ENCODE peak calls at places on chromosomes 3 and 15, in five cellular contexts. One of them, this sample, is unnamed.

GRCh38 chr3:48446043-48446424 is 503 bp upstream of the ATRIP start:
- DNase-seq in GM12892: no peak
- DNase-seq in K562: no peak
- DNase-seq in H1: no peak
- DNase-seq in HepG2: no peak
- DNase-seq in this sample: no peak

GRCh38 chr3:123313889-123314288 is 112.1 kb downstream of the SEC22A start:
- DNase-seq in H1: no peak
- DNase-seq in K562: no peak
- DNase-seq in GM12892: no peak
- DNase-seq in HepG2: no peak
- DNase-seq in this sample: no peak

GRCh38 chr3:133384331-133385027 is 15.4 kb upstream of the BFSP2 start:
- DNase-seq in GM12892: peak
- DNase-seq in HepG2: peak
- DNase-seq in K562: peak
- DNase-seq in H1: peak
- DNase-seq in this sample: peak

GRCh38 chr15:89813381-89814111 is 1.1 kb downstream of the ANPEP start:
- DNase-seq in GM12892: no peak
- DNase-seq in K562: no peak
- DNase-seq in HepG2: no peak
- DNase-seq in H1: no peak
- DNase-seq in this sample: no peak

GRCh38 chr3:178960191-178960590 is 111.4 kb downstream of the ZMAT3 start:
- DNase-seq in GM12892: no peak
- DNase-seq in K562: no peak
- DNase-seq in HepG2: no peak
- DNase-seq in H1: no peak
- DNase-seq in this sample: no peak

GRCh38 chr15:31457631-31458526 is 131.2 kb downstream of the KLF13 start:
- DNase-seq in K562: no peak
- DNase-seq in H1: no peak
- DNase-seq in GM12892: no peak
- DNase-seq in HepG2: no peak
- DNase-seq in this sample: no peak

GRCh38 chr3:5238545-5238944 is 51.0 kb downstream of the EDEM1 start:
- DNase-seq in H1: no peak
- DNase-seq in K562: no peak
- DNase-seq in GM12892: no peak
- DNase-seq in HepG2: no peak
- DNase-seq in this sample: no peak

GRCh38 chr3:144369151-144369879 is 397.7 kb downstream of the DIPK2A start:
- DNase-seq in HepG2: no peak
- DNase-seq in GM12892: no peak
- DNase-seq in K562: no peak
- DNase-seq in H1: no peak
- DNase-seq in this sample: no peak

GRCh38 chr3:63979093-63979492 is 44.2 kb downstream of the PSMD6 start:
- DNase-seq in K562: no peak
- DNase-seq in GM12892: no peak
- DNase-seq in HepG2: no peak
- DNase-seq in H1: no peak
- DNase-seq in this sample: no peak

GRCh38 chr15:99154271-99154670 is 49.4 kb downstream of the SYNM start:
- DNase-seq in H1: no peak
- DNase-seq in GM12892: no peak
- DNase-seq in HepG2: no peak
- DNase-seq in K562: no peak
- DNase-seq in this sample: no peak
- TF ChIP-seq TAF1 in H1: no peak
- TF ChIP-seq TAF1 in GM12892: no peak
- TF ChIP-seq TAF1 in HepG2: no peak
- TF ChIP-seq TAF1 in K562: no peak
- TF ChIP-seq TAF1 in this sample: no peak

DNA sequence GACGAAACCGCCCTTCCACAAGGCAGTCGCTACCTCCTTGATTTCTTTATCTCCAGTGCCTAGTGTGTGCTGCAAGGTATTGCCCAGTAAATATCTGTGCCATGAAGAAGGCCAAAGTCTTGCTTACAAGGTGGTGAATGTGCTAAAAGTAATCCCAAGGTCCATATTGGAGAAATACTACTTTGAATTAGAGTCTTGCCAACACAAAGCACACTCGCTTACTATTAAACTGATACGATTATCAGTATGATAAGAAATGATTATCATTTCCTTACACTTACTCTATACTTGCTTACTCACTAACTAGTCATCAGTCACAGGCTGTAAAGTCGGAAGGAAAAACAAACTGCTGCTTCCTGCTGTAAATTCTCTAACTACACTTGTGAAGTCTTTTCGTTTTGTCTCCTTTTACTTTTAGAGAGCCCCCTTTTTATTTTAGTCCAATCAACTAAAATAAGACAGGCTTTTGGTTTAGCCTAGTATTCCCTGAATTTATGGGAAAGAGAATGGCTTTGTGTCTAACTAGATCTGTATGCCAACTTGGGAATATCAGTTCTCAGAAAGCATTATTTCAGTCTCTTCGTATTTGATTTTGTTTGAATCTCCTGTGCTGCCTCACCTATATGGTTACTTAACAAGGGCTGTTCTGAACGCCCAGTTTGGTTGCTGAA is 107.1 kb upstream of the TSC22D2 start:
- DNase-seq in GM12892: no peak
- DNase-seq in H1: no peak
- DNase-seq in HepG2: no peak
- DNase-seq in K562: no peak
- DNase-seq in this sample: no peak
- TF ChIP-seq POLR2A in GM12892: no peak
- TF ChIP-seq POLR2A in H1: no peak
- TF ChIP-seq POLR2A in HepG2: no peak
- TF ChIP-seq POLR2A in K562: no peak
- TF ChIP-seq POLR2A in this sample: no peak

DNA sequence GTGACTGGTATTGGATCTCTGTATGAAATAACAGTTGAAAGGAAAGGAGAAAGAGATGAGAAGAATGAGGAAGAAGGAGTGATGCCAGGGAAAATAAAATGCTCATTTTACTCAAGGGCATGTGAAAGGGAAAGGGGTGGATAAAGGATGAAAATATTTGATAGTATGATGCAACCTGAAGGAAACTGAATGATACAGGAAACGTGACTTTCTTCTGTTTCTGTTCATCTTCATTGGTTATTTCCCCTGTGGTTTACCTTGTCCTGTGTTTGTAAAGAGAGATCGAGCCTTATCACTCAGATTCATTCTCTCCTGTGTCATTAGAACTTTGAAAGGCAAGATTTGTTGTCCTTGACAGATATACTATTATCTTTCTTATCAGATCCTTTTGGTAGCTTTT is 243.6 kb upstream of the SLITRK3 start:
- DNase-seq in GM12892: no peak
- DNase-seq in K562: no peak
- DNase-seq in HepG2: no peak
- DNase-seq in H1: no peak
- DNase-seq in this sample: no peak
- TF ChIP-seq TAF1 in GM12892: no peak
- TF ChIP-seq TAF1 in K562: no peak
- TF ChIP-seq TAF1 in HepG2: no peak
- TF ChIP-seq TAF1 in H1: no peak
- TF ChIP-seq TAF1 in this sample: no peak

GRCh38 chr3:46693038-46693896 is at the start of gene ALS2CL:
- DNase-seq in H1: no peak
- DNase-seq in GM12892: peak
- DNase-seq in HepG2: no peak
- DNase-seq in K562: peak
- DNase-seq in this sample: peak
- TF ChIP-seq POLR2A in H1: no peak
- TF ChIP-seq POLR2A in GM12892: no peak
- TF ChIP-seq POLR2A in HepG2: no peak
- TF ChIP-seq POLR2A in K562: no peak
- TF ChIP-seq POLR2A in this sample: no peak

DNA sequence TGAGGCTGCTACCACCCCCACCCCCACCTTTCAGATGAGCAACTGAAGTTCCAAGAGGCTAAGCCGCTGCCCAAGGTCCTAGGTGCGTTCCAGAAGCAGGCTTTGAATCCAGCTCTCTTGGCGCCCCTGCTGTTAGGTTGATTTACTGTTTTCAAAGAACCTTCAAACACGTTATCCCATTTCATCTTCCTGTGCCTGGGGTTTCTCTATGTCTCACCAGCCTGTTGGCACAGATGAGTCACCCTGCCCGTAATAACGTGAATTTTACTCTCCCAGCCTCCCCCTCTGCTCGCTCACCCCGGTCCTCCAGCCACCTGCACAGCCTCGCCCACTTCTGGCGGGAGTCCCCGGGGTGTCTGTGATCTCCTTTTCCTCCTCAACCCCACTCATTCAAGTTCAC is 13.1 kb upstream of the TSEN2 start:
- DNase-seq in H1: no peak
- DNase-seq in K562: no peak
- DNase-seq in GM12892: no peak
- DNase-seq in HepG2: peak
- DNase-seq in this sample: no peak
- TF ChIP-seq TAF1 in H1: no peak
- TF ChIP-seq TAF1 in K562: no peak
- TF ChIP-seq TAF1 in GM12892: no peak
- TF ChIP-seq TAF1 in HepG2: no peak
- TF ChIP-seq TAF1 in this sample: no peak

GRCh38 chr3:33898901-33899300 is 100.5 kb downstream of the PDCD6IP start:
- DNase-seq in GM12892: no peak
- DNase-seq in H1: no peak
- DNase-seq in K562: no peak
- DNase-seq in HepG2: no peak
- DNase-seq in this sample: no peak
- TF ChIP-seq POLR2A in GM12892: no peak
- TF ChIP-seq POLR2A in H1: no peak
- TF ChIP-seq POLR2A in K562: no peak
- TF ChIP-seq POLR2A in HepG2: no peak
- TF ChIP-seq POLR2A in this sample: no peak

DNA sequence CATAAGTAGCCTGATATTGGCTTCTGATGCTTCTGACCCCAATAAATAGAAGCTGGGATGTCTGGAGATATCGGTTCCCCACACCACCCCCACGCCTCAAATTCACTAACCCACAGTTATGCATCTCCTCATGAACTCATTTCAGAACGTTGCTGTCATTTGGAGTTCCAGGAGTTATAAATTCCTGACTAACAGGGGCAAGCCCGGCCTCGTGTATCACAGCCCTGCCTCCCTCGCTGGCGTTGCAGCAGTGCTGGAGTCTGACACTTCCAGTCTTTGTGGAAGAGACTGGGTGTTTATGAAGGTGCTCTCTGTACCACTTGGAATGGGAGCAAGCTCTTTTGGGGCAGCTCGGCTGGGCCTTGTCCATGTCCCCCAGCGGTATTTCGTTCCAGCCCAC is 101.0 kb downstream of the ANP32A start:
- DNase-seq in H1: no peak
- DNase-seq in HepG2: no peak
- DNase-seq in GM12892: no peak
- DNase-seq in K562: no peak
- DNase-seq in this sample: no peak
- TF ChIP-seq TAF1 in H1: no peak
- TF ChIP-seq TAF1 in HepG2: no peak
- TF ChIP-seq TAF1 in GM12892: no peak
- TF ChIP-seq TAF1 in K562: no peak
- TF ChIP-seq TAF1 in this sample: no peak

This sample was measured in GM12891.